ENCODE peak calls at places on chromosomes 12 and 14, in four cellular contexts. G is K562, I is adrenal gland, C is IMR-90. S is an unnamed sample.

GRCh38 chr12:80593766-80594165 is 113.7 kb upstream of the MYF6 start:
- DNase-seq in C (peak), I (no peak), G (no peak), S (no peak)

GRCh38 chr12:122820838-122821271 is 14.4 kb upstream of the HIP1R start:
- DNase-seq in I (no peak), C (no peak), G (no peak), S (no peak)

GRCh38 chr12:4118017-4118510 is 155.5 kb upstream of the CCND2 start:
- DNase-seq in I (peak), G (no peak), C (peak), S (peak)

GRCh38 chr14:93042968-93043940 is 72.5 kb downstream of the ITPK1 start:
- DNase-seq in G (no peak), C (peak), I (peak), S (no peak)

GRCh38 chr14:61695695-61696527 is 598 bp downstream of the HIF1A start:
- DNase-seq in C (peak), G (peak), I (peak), S (peak)

GRCh38 chr14:100065942-100066574 is 836 bp downstream of the EVL start:
- DNase-seq in C (no peak), I (peak), G (no peak), S (peak)

GRCh38 chr12:107200394-107200793 is 107.0 kb upstream of the CRY1 start:
- DNase-seq in G (no peak), I (no peak), C (peak), S (no peak)

GRCh38 chr14:105400016-105400415 is 1.7 kb downstream of the TEX22 start:
- DNase-seq in I (no peak), C (no peak), G (no peak), S (no peak)

GRCh38 chr14:93045965-93046695 is 69.6 kb downstream of the ITPK1 start:
- DNase-seq in G (peak), C (peak), I (no peak), S (no peak)

GRCh38 chr12:76041406-76041805 is 9.8 kb upstream of the PHLDA1 start:
- DNase-seq in I (no peak), G (no peak), C (no peak), S (no peak)

GRCh38 chr12:27650011-27650410 is 46.2 kb upstream of the REP15 start:
- DNase-seq in I (no peak), G (no peak), C (no peak), S (no peak)

GRCh38 chr12:24996820-24997219 is 47.9 kb upstream of the BCAT1 start:
- DNase-seq in G (no peak), I (no peak), C (no peak), S (no peak)

GRCh38 chr12:78916845-78917480 is 52.4 kb downstream of the SYT1 start:
- DNase-seq in G (no peak), I (no peak), C (peak), S (no peak)

GRCh38 chr12:117063162-117063911 is 35.9 kb downstream of the TESC start:
- DNase-seq in C (no peak), G (no peak), I (no peak), S (peak)

GRCh38 chr14:55711171-55711811 is 131.3 kb downstream of the KTN1 start:
- DNase-seq in G (no peak), I (no peak), C (peak), S (no peak)

GRCh38 chr12:68310370-68310769 is 21.8 kb downstream of the MDM1 start:
- DNase-seq in I (no peak), G (no peak), C (peak), S (no peak)

GRCh38 chr14:97380539-97380941 is 583.4 kb downstream of the VRK1 start:
- DNase-seq in G (no peak), C (no peak), I (peak), S (no peak)

GRCh38 chr12:13839937-13840336 is 141.5 kb downstream of the GRIN2B start:
- DNase-seq in I (no peak), G (no peak), C (no peak), S (no peak)

GRCh38 chr14:58625438-58625837 is 12.3 kb upstream of the DACT1 start:
- DNase-seq in G (no peak), C (no peak), I (no peak), S (no peak)

GRCh38 chr12:117882181-117882580 is 86.6 kb downstream of the KSR2 start:
- DNase-seq in G (no peak), C (no peak), I (no peak), S (no peak)

GRCh38 chr14:73753887-73754880 is 40.0 kb upstream of the PNMA1 start:
- DNase-seq in I (peak), G (no peak), C (no peak), S (peak)

GRCh38 chr12:69254046-69254445 is 14.7 kb downstream of the CPSF6 start:
- DNase-seq in G (peak), I (no peak), C (peak), S (no peak)

GRCh38 chr12:124700810-124701594 is 133.6 kb upstream of the NCOR2 start:
- DNase-seq in I (peak), G (no peak), C (peak), S (no peak)

GRCh38 chr12:121295746-121296617 is 527 bp downstream of the CAMKK2 start:
- DNase-seq in C (no peak), I (peak), G (peak), S (peak)

GRCh38 chr14:101843665-101844064 is 82.2 kb downstream of the PPP2R5C start:
- DNase-seq in C (no peak), I (no peak), G (no peak), S (peak)

GRCh38 chr12:50960130-50960529 is 7.8 kb downstream of the HIGD1C start:
- DNase-seq in G (no peak), C (peak), I (no peak), S (no peak)

GRCh38 chr12:70459786-70460185 is 93.7 kb downstream of the KCNMB4 start:
- DNase-seq in I (no peak), G (no peak), C (no peak), S (no peak)
- H3K27ac ChIP-seq in I (no peak), G (no peak), C (no peak), S (no peak)

DNA sequence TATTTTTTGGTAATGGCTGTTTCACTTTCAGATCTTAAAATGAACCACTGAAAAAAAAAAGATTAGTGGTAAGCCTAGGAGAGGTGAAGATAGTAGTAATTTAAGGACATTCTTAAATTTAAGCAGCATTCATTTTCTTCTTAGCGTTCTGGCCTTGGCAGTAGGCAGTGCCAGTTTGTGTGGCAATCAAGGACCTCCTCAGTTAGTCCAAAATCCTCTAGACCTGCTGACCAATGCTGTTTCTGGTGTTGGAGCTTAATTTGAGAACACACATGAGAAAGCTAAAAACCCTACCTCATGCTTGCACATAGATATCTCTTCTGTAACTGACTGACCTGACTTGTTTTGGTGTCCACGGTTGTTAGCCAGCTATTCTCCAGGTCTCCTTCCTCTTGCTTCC is 219.8 kb upstream of the RGS6 start:
- DNase-seq in I (no peak), G (no peak), C (no peak), S (no peak)
- H3K27ac ChIP-seq in I (no peak), G (no peak), C (peak), S (no peak)

DNA sequence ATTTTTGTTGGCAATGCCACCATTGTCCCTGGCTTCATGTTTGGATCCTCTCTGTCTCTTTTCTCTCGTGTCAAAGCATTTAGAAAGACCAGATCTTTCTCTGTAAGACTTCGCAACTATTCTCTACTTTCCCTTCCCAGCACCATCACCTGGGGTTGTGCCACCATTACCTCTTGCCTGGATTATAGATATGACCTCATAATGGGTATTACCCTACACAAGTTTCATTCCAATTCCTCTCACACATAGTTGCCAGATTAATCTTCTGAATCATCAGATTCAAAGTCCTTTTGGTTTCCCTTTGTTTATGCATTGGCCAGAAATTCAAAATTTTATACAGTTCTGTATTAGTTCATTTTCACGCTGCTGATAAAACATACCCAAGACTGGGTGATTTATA is 27.2 kb upstream of the DHRS2 start:
- DNase-seq in C (no peak), I (no peak), G (no peak), S (no peak)
- H3K27ac ChIP-seq in C (no peak), I (no peak), G (no peak), S (no peak)

GRCh38 chr12:109466821-109467220 is 10.3 kb downstream of the KCTD10 start:
- DNase-seq in I (no peak), G (no peak), C (no peak), S (no peak)

GRCh38 chr12:109464642-109465351 is 12.3 kb downstream of the KCTD10 start:
- DNase-seq in G (no peak), I (no peak), C (no peak), S (no peak)

GRCh38 chr12:109469516-109469915 is 7.6 kb downstream of the KCTD10 start:
- DNase-seq in C (peak), I (no peak), G (no peak), S (no peak)

GRCh38 chr12:109466305-109466704 is 10.8 kb downstream of the KCTD10 start:
- DNase-seq in C (no peak), I (no peak), G (no peak), S (no peak)

DNA sequence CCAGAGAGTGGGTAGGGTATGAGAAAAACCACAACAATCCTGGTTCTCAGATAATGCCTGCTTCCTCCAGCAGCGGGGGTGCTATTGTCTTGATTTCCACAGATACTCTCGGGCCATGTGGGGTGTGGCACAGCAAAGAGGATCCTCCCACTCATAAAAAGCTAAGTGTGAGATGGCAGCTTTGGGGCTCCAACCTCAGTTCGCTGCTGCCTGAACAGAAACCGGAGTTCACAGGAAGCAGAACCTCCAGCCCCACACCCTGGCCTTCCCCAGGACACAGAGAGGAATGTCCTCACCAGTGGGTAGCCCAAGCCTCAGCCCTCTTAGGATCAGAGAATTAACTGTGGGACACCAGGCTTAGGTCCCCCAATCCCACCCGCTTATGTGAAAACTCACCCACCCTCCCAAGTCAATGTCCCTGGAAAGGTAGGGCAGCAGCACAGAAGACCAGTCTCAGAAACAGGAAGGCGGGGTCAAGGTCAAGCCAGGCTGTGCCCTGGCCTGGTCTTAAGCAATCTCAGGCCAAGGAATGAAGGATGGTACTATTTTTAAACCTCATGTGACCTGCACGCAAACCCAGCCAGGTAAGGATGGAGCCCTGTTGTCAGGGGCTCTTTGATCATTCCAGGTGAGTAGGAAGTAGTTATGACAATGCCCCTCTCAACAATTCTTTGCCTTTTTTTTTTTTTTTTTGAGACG is 9.0 kb downstream of the KCTD10 start:
- DNase-seq in G (peak), I (no peak), C (no peak), S (no peak)
- H3K27ac ChIP-seq in G (no peak), I (peak), C (no peak), S (no peak)

S was measured in CD8-positive, alpha-beta memory T cell.